ENCODE peak calls at places on chromosomes 4 and X, in four cellular contexts. H, V, K and S are unnamed samples. For H3K4me1, the result is how much of the 10 kb centered on the place peaks cover.

GRCh38 chrX:101415180-101416130 is 7.4 kb downstream of the HNRNPH2 start:
- DNase-seq in K (peak), H (peak), V (no peak), S (peak)

GRCh38 chr4:146235654-146236570 is 21.6 kb downstream of the REELD1 start:
- DNase-seq in V (no peak), K (no peak), H (no peak), S (no peak)

GRCh38 chrX:150587585-150588503 is 19.4 kb downstream of the MTM1 start:
- DNase-seq in K (peak), H (no peak), V (no peak), S (peak)

GRCh38 chr4:147511005-147511660 is 30.2 kb downstream of the EDNRA start:
- DNase-seq in H (no peak), K (no peak), V (no peak), S (no peak)

GRCh38 chr4:47075241-47075640 is 43.9 kb downstream of the GABRB1 start:
- DNase-seq in V (no peak), H (no peak), K (peak), S (no peak)

GRCh38 chr4:7383251-7383650 is 51.5 kb downstream of the PSAPL1 start:
- DNase-seq in V (no peak), K (no peak), H (no peak), S (no peak)

GRCh38 chr4:20395160-20395773 is 143.6 kb downstream of the SLIT2 start:
- DNase-seq in H (no peak), V (peak), K (peak), S (peak)

GRCh38 chrX:38985375-38985774 is 184.1 kb downstream of the MID1IP1 start:
- DNase-seq in H (no peak), V (no peak), K (peak), S (peak)

GRCh38 chr4:186699298-186699697 is 24.4 kb downstream of the FAT1 start:
- DNase-seq in K (peak), H (no peak), V (peak), S (no peak)

GRCh38 chr4:25702848-25703247 is 47.2 kb downstream of the SLC34A2 start:
- DNase-seq in K (peak), V (no peak), H (no peak), S (no peak)

GRCh38 chrX:9464435-9465371 is at the start of gene TBL1X:
- DNase-seq in K (peak), V (peak), H (peak), S (peak)

GRCh38 chr4:1614502-1614853 is 69.6 kb downstream of the FAM53A start:
- DNase-seq in H (no peak), K (no peak), V (no peak), S (no peak)

GRCh38 chr4:52374847-52375246 is 284.3 kb downstream of the USP46 start:
- DNase-seq in V (no peak), K (no peak), H (no peak), S (peak)

GRCh38 chr4:4203688-4204400 is 22.9 kb downstream of the OTOP1 start:
- DNase-seq in K (no peak), H (no peak), V (no peak), S (no peak)

GRCh38 chrX:136147320-136147901 is at the start of gene FHL1:
- DNase-seq in K (peak), H (peak), V (peak), S (no peak)

GRCh38 chrX:117895418-117895817 is 221.2 kb downstream of the KLHL13 start:
- DNase-seq in V (no peak), H (no peak), K (no peak), S (no peak)

GRCh38 chr4:173782660-173783059 is 252.6 kb upstream of the HAND2 start:
- DNase-seq in H (no peak), V (no peak), K (no peak), S (no peak)

GRCh38 chrX:69988955-69989394 is 60.8 kb downstream of the AWAT2 start:
- DNase-seq in K (peak), V (peak), H (no peak), S (no peak)

GRCh38 chrX:115233497-115234219 is at the start of gene LRCH2:
- DNase-seq in V (no peak), H (peak), K (peak), S (no peak)

GRCh38 chr4:97845758-97846157 is 297.5 kb downstream of the STPG2 start:
- DNase-seq in V (no peak), H (no peak), K (no peak), S (no peak)

GRCh38 chr4:87179751-87180150 is 40.7 kb downstream of the KLHL8 start:
- DNase-seq in K (peak), V (no peak), H (no peak), S (no peak)

GRCh38 chr4:177016541-177017141 is 223.9 kb upstream of the VEGFC start:
- DNase-seq in V (no peak), H (no peak), K (no peak), S (no peak)

GRCh38 chr4:81173213-81173612 is 41.8 kb downstream of the PRKG2 start:
- DNase-seq in H (no peak), K (no peak), V (no peak), S (no peak)

DNA sequence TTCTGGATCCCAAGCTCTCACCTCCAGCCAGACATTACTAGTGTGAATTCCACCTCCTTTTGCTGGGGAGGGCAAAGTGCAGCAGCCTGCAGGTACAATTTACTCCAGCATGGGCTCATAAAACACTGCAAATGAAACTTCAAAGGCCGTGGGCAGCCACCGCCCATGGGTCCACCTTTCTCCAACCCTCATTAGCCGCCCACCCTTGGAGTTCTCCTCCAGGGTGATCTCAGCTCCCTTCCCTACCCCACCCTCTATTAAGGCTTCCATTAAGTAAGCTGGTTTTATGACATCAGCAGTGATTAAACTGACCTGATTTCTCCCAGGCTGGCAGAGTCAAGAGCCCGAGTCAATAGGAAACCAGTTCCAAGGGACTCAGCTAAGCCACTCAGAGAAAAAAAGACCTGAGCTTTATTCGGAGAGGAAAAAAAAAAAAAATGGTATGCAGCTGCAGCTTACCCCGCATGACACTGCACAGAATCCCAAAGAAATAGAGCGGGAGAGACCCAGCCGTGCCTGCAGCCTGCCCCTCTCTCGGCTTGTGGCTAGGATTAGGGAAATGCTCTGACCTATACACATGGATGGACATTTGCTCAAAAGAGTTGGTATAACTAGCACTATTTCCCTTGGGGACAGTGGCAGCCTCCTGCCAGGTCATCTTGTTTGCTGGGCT is 319.6 kb downstream of the PTTG2 start:
- DNase-seq in K (no peak), H (no peak), V (no peak), S (no peak)
- H3K4me3 ChIP-seq in K (no peak), H (no peak), V (no peak), S (no peak)

DNA sequence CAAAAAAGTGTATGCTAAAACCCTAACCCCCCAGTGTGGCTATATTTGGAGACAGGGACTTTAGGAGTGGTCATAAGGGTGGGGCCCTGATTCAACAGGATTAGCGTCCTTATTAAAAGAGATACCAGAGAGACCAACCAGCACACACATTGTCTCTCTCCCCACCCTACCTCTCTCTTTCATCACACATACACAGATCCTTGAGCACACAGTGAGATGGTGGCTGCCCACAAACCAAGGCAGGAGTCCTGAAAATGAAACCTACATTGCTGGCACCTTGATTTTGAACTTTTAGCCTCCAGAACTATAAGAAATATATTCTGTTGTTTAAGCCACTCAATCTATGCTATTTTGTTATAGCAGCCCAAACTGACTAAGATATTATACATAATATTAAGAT is 224.2 kb downstream of the KDR start:
- DNase-seq in H (no peak), V (no peak), K (no peak), S (no peak)
- H3K4me1 ChIP-seq in H (under half), V (under half), K (under half), S (under half)

GRCh38 chr4:13616597-13616996 is 10.9 kb downstream of the BOD1L1 start:
- DNase-seq in H (no peak), V (no peak), K (no peak), S (no peak)

GRCh38 chr4:13615162-13615561 is 12.4 kb downstream of the BOD1L1 start:
- DNase-seq in V (no peak), H (no peak), K (no peak), S (peak)

GRCh38 chr4:13612569-13612968 is 15.0 kb downstream of the BOD1L1 start:
- DNase-seq in V (no peak), H (no peak), K (no peak), S (no peak)

GRCh38 chr4:13611283-13611842 is 16.2 kb downstream of the BOD1L1 start:
- DNase-seq in H (no peak), K (peak), V (no peak), S (no peak)
- H3K4me3 ChIP-seq in H (no peak), K (no peak), V (no peak), S (no peak)

GRCh38 chrX:107674480-107675364 is 46.4 kb downstream of the PRPS1 start:
- DNase-seq in H (peak), K (peak), V (peak), S (peak)

GRCh38 chrX:107675823-107676555 is 47.7 kb downstream of the PRPS1 start:
- DNase-seq in K (peak), V (no peak), H (no peak), S (peak)

GRCh38 chrX:107673933-107674479 is 45.7 kb downstream of the PRPS1 start:
- DNase-seq in V (peak), K (peak), H (peak), S (peak)

GRCh38 chrX:107676559-107677378 is 48.5 kb downstream of the PRPS1 start:
- DNase-seq in H (peak), K (peak), V (peak), S (no peak)

GRCh38 chrX:107675365-107675654 is 47.0 kb downstream of the PRPS1 start:
- DNase-seq in K (no peak), H (no peak), V (no peak), S (no peak)
- H3K4me1 ChIP-seq in K (under half), H (under half), V (under half), S (half or more)

GRCh38 chrX:152958047-152958446 is 35.9 kb downstream of the PNMA5 start:
- DNase-seq in K (peak), V (no peak), H (no peak), S (no peak)
- H3K4me3 ChIP-seq in K (no peak), V (no peak), H (no peak), S (peak)

GRCh38 chr4:152494020-152494419 is 41.9 kb downstream of the FBXW7 start:
- DNase-seq in V (no peak), H (no peak), K (no peak), S (no peak)
- H3K4me1 ChIP-seq in V (under half), H (under half), K (under half), S (under half)